ENCODE peak calls at places on chromosomes 1 and 21, in ten cellular contexts. G is T-helper 1 cell; Y is DMS153; S is NCI-H2107; P is A549; V is HEK293T; O is stimulated activated CD8-positive, alpha-beta memory T cell treated with anti-CD3 and anti-CD28 coated beads, Interleukin-12 subunit alpha, Interleukin-12 subunit beta, amount 100 ng/mL, for 1 hour; R is HTR-8/SVneo; F is heart right ventricle; H is adrenal gland. N is an unnamed sample.

GRCh38 chr1:210104103-210104502 is 128.5 kb upstream of the SERTAD4 start:
- DNase-seq in H (no peak), Y (no peak), S (no peak), R (no peak), G (no peak), V (no peak), O (no peak), F (no peak), P (no peak), N (no peak)

GRCh38 chr1:18109756-18110597 is 2.4 kb downstream of the IGSF21 start:
- DNase-seq in Y (peak), G (no peak), F (no peak), P (peak), H (peak), V (peak), S (peak), R (no peak), O (no peak), N (no peak)

GRCh38 chr1:203361843-203362524 is 11.1 kb upstream of the FMOD start:
- DNase-seq in Y (no peak), V (no peak), P (no peak), O (no peak), H (no peak), G (no peak), S (no peak), R (no peak), F (no peak), N (peak)

GRCh38 chr1:45820797-45821196 is 17.4 kb downstream of the MAST2 start:
- DNase-seq in O (no peak), V (no peak), S (no peak), F (no peak), G (no peak), R (no peak), H (no peak), P (no peak), Y (no peak), N (no peak)

GRCh38 chr1:9835758-9836631 is 12.2 kb upstream of the CLSTN1 start:
- DNase-seq in R (no peak), F (peak), S (no peak), O (no peak), V (no peak), P (no peak), Y (peak), H (no peak), G (no peak), N (no peak)

GRCh38 chr1:183609313-183609712 is 19.1 kb upstream of the NCF2 start:
- DNase-seq in Y (peak), R (no peak), O (no peak), S (no peak), P (peak), H (peak), G (no peak), V (no peak), F (peak), N (peak)

GRCh38 chr1:186033744-186034345 is 299.7 kb downstream of the HMCN1 start:
- DNase-seq in P (no peak), S (no peak), H (no peak), Y (no peak), O (no peak), G (no peak), R (no peak), V (no peak), F (no peak), N (no peak)

GRCh38 chr1:169271094-169271493 is 96.5 kb downstream of the NME7 start:
- DNase-seq in F (no peak), H (no peak), Y (no peak), G (no peak), P (no peak), R (no peak), O (no peak), V (no peak), S (no peak), N (no peak)

GRCh38 chr1:30427545-30427944 is 295.8 kb downstream of the MATN1 start:
- DNase-seq in O (no peak), F (no peak), S (no peak), G (no peak), H (no peak), V (no peak), Y (no peak), P (no peak), R (no peak), N (no peak)

GRCh38 chr1:167781558-167781957 is 59.8 kb downstream of the MPZL1 start:
- DNase-seq in S (no peak), P (no peak), G (no peak), O (no peak), Y (no peak), R (no peak), V (no peak), H (no peak), F (no peak), N (no peak)

GRCh38 chr1:112686417-112686816 is 12.0 kb downstream of the MOV10 start:
- DNase-seq in F (no peak), P (no peak), H (no peak), R (no peak), O (no peak), S (no peak), Y (no peak), G (no peak), V (no peak), N (no peak)

GRCh38 chr1:153548722-153549695 is at the start of gene S100A3:
- DNase-seq in S (no peak), F (peak), O (no peak), P (peak), H (peak), G (no peak), Y (no peak), V (no peak), R (peak), N (peak)

GRCh38 chr1:198156745-198157240 is at the start of gene NEK7:
- DNase-seq in R (peak), V (peak), Y (peak), S (peak), O (no peak), P (peak), F (peak), G (peak), H (peak), N (peak)

GRCh38 chr1:153040950-153041631 is at the start of gene SPRR2D:
- DNase-seq in P (no peak), G (no peak), V (no peak), S (no peak), R (no peak), H (no peak), O (no peak), F (no peak), Y (no peak), N (no peak)

GRCh38 chr21:29670228-29670627 is 269.6 kb downstream of the GRIK1 start:
- DNase-seq in V (no peak), O (no peak), Y (no peak), R (no peak), G (no peak), S (no peak), F (no peak), P (no peak), H (no peak), N (no peak)

GRCh38 chr21:30718239-30718909 is at the start of gene KRTAP21-3:
- DNase-seq in R (peak), V (no peak), H (no peak), O (no peak), G (no peak), S (no peak), F (no peak), Y (no peak), P (no peak), N (no peak)

GRCh38 chr1:42330215-42330614 is 4.8 kb downstream of the FOXJ3 start:
- DNase-seq in R (no peak), G (no peak), F (no peak), V (no peak), Y (no peak), P (no peak), S (no peak), O (no peak), H (no peak), N (no peak)

GRCh38 chr1:29478879-29479278 is 242.6 kb downstream of the PTPRU start:
- DNase-seq in O (no peak), Y (no peak), R (no peak), H (no peak), V (no peak), G (no peak), S (no peak), F (no peak), P (no peak), N (no peak)

GRCh38 chr1:241074507-241074906 is 282.5 kb downstream of the RGS7 start:
- DNase-seq in S (no peak), R (no peak), F (no peak), P (no peak), Y (no peak), O (no peak), H (no peak), V (no peak), G (no peak), N (no peak)

GRCh38 chr1:227396539-227397355 is 78.5 kb upstream of the CDC42BPA start:
- DNase-seq in P (no peak), G (no peak), F (no peak), H (no peak), O (no peak), Y (no peak), S (no peak), V (no peak), R (no peak), N (no peak)

N was measured in lower lobe of right lung.